ENCODE peak calls at places on chromosomes 5 and 9, in six cellular contexts. One of them, this sample, is unnamed.

GRCh38 chr9:122446819-122447484 is 30.8 kb downstream of the OR1J1 start:
- DNase-seq in colonic mucosa: no peak
- DNase-seq in neuronal stem cell: no peak
- DNase-seq in ovary: no peak
- DNase-seq in effector memory CD4-positive, alpha-beta T cell: no peak
- DNase-seq in testis: no peak
- DNase-seq in this sample: no peak

GRCh38 chr9:27460225-27461023 is 63.7 kb upstream of the IFNK start:
- DNase-seq in neuronal stem cell: no peak
- DNase-seq in colonic mucosa: no peak
- DNase-seq in ovary: no peak
- DNase-seq in testis: no peak
- DNase-seq in effector memory CD4-positive, alpha-beta T cell: no peak
- DNase-seq in this sample: no peak

GRCh38 chr9:35335164-35335563 is 154.7 kb upstream of the RUSC2 start:
- DNase-seq in effector memory CD4-positive, alpha-beta T cell: no peak
- DNase-seq in neuronal stem cell: no peak
- DNase-seq in colonic mucosa: no peak
- DNase-seq in testis: no peak
- DNase-seq in ovary: no peak
- DNase-seq in this sample: no peak

GRCh38 chr5:79235222-79235577 is 731 bp upstream of the JMY start:
- DNase-seq in testis: no peak
- DNase-seq in colonic mucosa: no peak
- DNase-seq in neuronal stem cell: no peak
- DNase-seq in effector memory CD4-positive, alpha-beta T cell: no peak
- DNase-seq in ovary: no peak
- DNase-seq in this sample: no peak

GRCh38 chr9:28774433-28775029 is 1201.2 kb upstream of the C9orf72 start:
- DNase-seq in testis: no peak
- DNase-seq in effector memory CD4-positive, alpha-beta T cell: no peak
- DNase-seq in colonic mucosa: no peak
- DNase-seq in neuronal stem cell: peak; percentile 24
- DNase-seq in ovary: no peak
- DNase-seq in this sample: no peak

GRCh38 chr9:16954032-16954431 is 83.6 kb upstream of the BNC2 start:
- DNase-seq in neuronal stem cell: no peak
- DNase-seq in ovary: no peak
- DNase-seq in testis: no peak
- DNase-seq in colonic mucosa: no peak
- DNase-seq in effector memory CD4-positive, alpha-beta T cell: no peak
- DNase-seq in this sample: no peak

GRCh38 chr5:80935811-80936385 is 24.3 kb upstream of the RASGRF2 start:
- DNase-seq in effector memory CD4-positive, alpha-beta T cell: no peak
- DNase-seq in ovary: no peak
- DNase-seq in colonic mucosa: no peak
- DNase-seq in testis: no peak
- DNase-seq in neuronal stem cell: no peak
- DNase-seq in this sample: no peak

GRCh38 chr9:137451976-137452760 is 7.0 kb downstream of the NSMF start:
- DNase-seq in neuronal stem cell: no peak
- DNase-seq in effector memory CD4-positive, alpha-beta T cell: no peak
- DNase-seq in colonic mucosa: peak; percentile 21
- DNase-seq in testis: no peak
- DNase-seq in ovary: peak; percentile 12
- DNase-seq in this sample: peak; percentile 64

GRCh38 chr9:6552033-6552737 is 93.3 kb downstream of the GLDC start:
- DNase-seq in colonic mucosa: no peak
- DNase-seq in ovary: no peak
- DNase-seq in neuronal stem cell: no peak
- DNase-seq in testis: no peak
- DNase-seq in effector memory CD4-positive, alpha-beta T cell: no peak
- DNase-seq in this sample: no peak

GRCh38 chr5:179827684-179828083 is 7.0 kb downstream of the SQSTM1 start:
- DNase-seq in colonic mucosa: peak; percentile 83
- DNase-seq in testis: no peak
- DNase-seq in effector memory CD4-positive, alpha-beta T cell: no peak
- DNase-seq in ovary: no peak
- DNase-seq in neuronal stem cell: no peak
- DNase-seq in this sample: peak; percentile 70

GRCh38 chr5:126851441-126852103 is 74.6 kb downstream of the LMNB1 start:
- DNase-seq in neuronal stem cell: no peak
- DNase-seq in effector memory CD4-positive, alpha-beta T cell: no peak
- DNase-seq in testis: no peak
- DNase-seq in ovary: no peak
- DNase-seq in colonic mucosa: no peak
- DNase-seq in this sample: no peak

GRCh38 chr5:67176931-67177330 is 19.7 kb downstream of the CD180 start:
- DNase-seq in neuronal stem cell: no peak
- DNase-seq in testis: no peak
- DNase-seq in ovary: no peak
- DNase-seq in colonic mucosa: no peak
- DNase-seq in effector memory CD4-positive, alpha-beta T cell: no peak
- DNase-seq in this sample: no peak

GRCh38 chr9:2570615-2571479 is 50.7 kb upstream of the VLDLR start:
- DNase-seq in effector memory CD4-positive, alpha-beta T cell: no peak
- DNase-seq in testis: peak; percentile 88
- DNase-seq in ovary: peak; percentile 84
- DNase-seq in neuronal stem cell: no peak
- DNase-seq in colonic mucosa: peak; percentile 96
- DNase-seq in this sample: peak; percentile 85

GRCh38 chr9:129415954-129416651 is 204.8 kb downstream of the C9orf50 start:
- DNase-seq in colonic mucosa: no peak
- DNase-seq in testis: no peak
- DNase-seq in ovary: no peak
- DNase-seq in neuronal stem cell: no peak
- DNase-seq in effector memory CD4-positive, alpha-beta T cell: no peak
- DNase-seq in this sample: no peak

GRCh38 chr5:158154226-158155005 is 295.5 kb upstream of the CLINT1 start:
- DNase-seq in ovary: no peak
- DNase-seq in testis: no peak
- DNase-seq in colonic mucosa: no peak
- DNase-seq in effector memory CD4-positive, alpha-beta T cell: no peak
- DNase-seq in neuronal stem cell: no peak
- DNase-seq in this sample: no peak

GRCh38 chr9:136848393-136849037 is 694 bp upstream of the PHPT1 start:
- DNase-seq in testis: peak; percentile 40
- DNase-seq in colonic mucosa: peak; percentile 59
- DNase-seq in effector memory CD4-positive, alpha-beta T cell: no peak
- DNase-seq in neuronal stem cell: peak; percentile 27
- DNase-seq in ovary: no peak
- DNase-seq in this sample: peak; percentile 77

GRCh38 chr5:80920333-80920732 is 39.8 kb upstream of the RASGRF2 start:
- DNase-seq in colonic mucosa: no peak
- DNase-seq in neuronal stem cell: no peak
- DNase-seq in ovary: no peak
- DNase-seq in effector memory CD4-positive, alpha-beta T cell: no peak
- DNase-seq in testis: no peak
- DNase-seq in this sample: no peak

GRCh38 chr9:126376311-126376902 is 49.8 kb downstream of the MVB12B start:
- DNase-seq in neuronal stem cell: peak; percentile 35
- DNase-seq in ovary: no peak
- DNase-seq in effector memory CD4-positive, alpha-beta T cell: no peak
- DNase-seq in testis: peak; percentile 83
- DNase-seq in colonic mucosa: peak; percentile 73
- DNase-seq in this sample: no peak

GRCh38 chr5:179494774-179495173 is 55.6 kb upstream of the RUFY1 start:
- DNase-seq in ovary: no peak
- DNase-seq in effector memory CD4-positive, alpha-beta T cell: no peak
- DNase-seq in neuronal stem cell: no peak
- DNase-seq in testis: no peak
- DNase-seq in colonic mucosa: no peak
- DNase-seq in this sample: no peak

GRCh38 chr9:121157939-121158338 is 43.7 kb downstream of the RAB14 start:
- DNase-seq in ovary: no peak
- DNase-seq in colonic mucosa: no peak
- DNase-seq in effector memory CD4-positive, alpha-beta T cell: no peak
- DNase-seq in neuronal stem cell: no peak
- DNase-seq in testis: no peak
- DNase-seq in this sample: no peak

GRCh38 chr5:140362875-140363630 is 3.1 kb downstream of the SLC4A9 start:
- DNase-seq in effector memory CD4-positive, alpha-beta T cell: peak; percentile 62
- DNase-seq in neuronal stem cell: peak; percentile 69
- DNase-seq in testis: peak; percentile 86
- DNase-seq in colonic mucosa: peak; percentile 90
- DNase-seq in ovary: peak; percentile 59
- DNase-seq in this sample: peak; percentile 92

GRCh38 chr9:77544491-77545000 is 103.6 kb downstream of the GNA14 start:
- DNase-seq in testis: no peak
- DNase-seq in colonic mucosa: no peak
- DNase-seq in neuronal stem cell: no peak
- DNase-seq in effector memory CD4-positive, alpha-beta T cell: no peak
- DNase-seq in ovary: no peak
- DNase-seq in this sample: no peak

GRCh38 chr9:37753489-37754190 is at the start of gene TRMT10B:
- DNase-seq in neuronal stem cell: peak; percentile 48
- DNase-seq in testis: peak; percentile 67
- DNase-seq in colonic mucosa: peak; percentile 67
- DNase-seq in ovary: peak; percentile 62
- DNase-seq in effector memory CD4-positive, alpha-beta T cell: peak; percentile 47
- DNase-seq in this sample: peak; percentile 88

GRCh38 chr5:142811840-142812557 is 41.8 kb downstream of the ARHGAP26 start:
- DNase-seq in colonic mucosa: no peak
- DNase-seq in testis: no peak
- DNase-seq in neuronal stem cell: no peak
- DNase-seq in ovary: no peak
- DNase-seq in effector memory CD4-positive, alpha-beta T cell: no peak
- DNase-seq in this sample: no peak

GRCh38 chr5:177472460-177473441 is 683 bp downstream of the DBN1 start:
- DNase-seq in colonic mucosa: no peak
- DNase-seq in ovary: no peak
- DNase-seq in neuronal stem cell: peak; percentile 52
- DNase-seq in testis: no peak
- DNase-seq in effector memory CD4-positive, alpha-beta T cell: peak; percentile 25
- DNase-seq in this sample: peak; percentile 68

GRCh38 chr9:133994359-133995011 is 2.4 kb upstream of the VAV2 start:
- DNase-seq in testis: peak; percentile 78
- DNase-seq in colonic mucosa: peak; percentile 87
- DNase-seq in effector memory CD4-positive, alpha-beta T cell: peak; percentile 46
- DNase-seq in neuronal stem cell: peak; percentile 83
- DNase-seq in ovary: peak; percentile 71
- DNase-seq in this sample: peak; percentile 91

GRCh38 chr9:112051812-112052211 is 123.3 kb downstream of the SUSD1 start:
- DNase-seq in ovary: no peak
- DNase-seq in colonic mucosa: no peak
- DNase-seq in effector memory CD4-positive, alpha-beta T cell: no peak
- DNase-seq in neuronal stem cell: no peak
- DNase-seq in testis: no peak
- DNase-seq in this sample: no peak
- H3K4me3 ChIP-seq in ovary: no peak overlapping the region
- H3K4me3 ChIP-seq in colonic mucosa: no peak overlapping the region
- H3K4me3 ChIP-seq in effector memory CD4-positive, alpha-beta T cell: no peak overlapping the region
- H3K4me3 ChIP-seq in neuronal stem cell: no peak overlapping the region
- H3K4me3 ChIP-seq in testis: no peak overlapping the region
- H3K4me3 ChIP-seq in this sample: no peak overlapping the region

GRCh38 chr9:124506931-124507879 is at the start of gene NR5A1:
- DNase-seq in neuronal stem cell: no peak
- DNase-seq in ovary: peak; percentile 76
- DNase-seq in testis: peak; percentile 84
- DNase-seq in effector memory CD4-positive, alpha-beta T cell: no peak
- DNase-seq in colonic mucosa: no peak
- DNase-seq in this sample: no peak

GRCh38 chr9:124505901-124506346 is 1.3 kb downstream of the NR5A1 start:
- DNase-seq in ovary: no peak
- DNase-seq in colonic mucosa: no peak
- DNase-seq in neuronal stem cell: no peak
- DNase-seq in testis: no peak
- DNase-seq in effector memory CD4-positive, alpha-beta T cell: no peak
- DNase-seq in this sample: no peak

GRCh38 chr9:124505006-124505900 is 1.9 kb downstream of the NR5A1 start:
- DNase-seq in neuronal stem cell: no peak
- DNase-seq in ovary: no peak
- DNase-seq in effector memory CD4-positive, alpha-beta T cell: no peak
- DNase-seq in testis: no peak
- DNase-seq in colonic mucosa: no peak
- DNase-seq in this sample: no peak

GRCh38 chr9:124507880-124508432 is 757 bp upstream of the NR5A1 start:
- DNase-seq in neuronal stem cell: no peak
- DNase-seq in ovary: no peak
- DNase-seq in effector memory CD4-positive, alpha-beta T cell: no peak
- DNase-seq in colonic mucosa: no peak
- DNase-seq in testis: no peak
- DNase-seq in this sample: no peak

DNA sequence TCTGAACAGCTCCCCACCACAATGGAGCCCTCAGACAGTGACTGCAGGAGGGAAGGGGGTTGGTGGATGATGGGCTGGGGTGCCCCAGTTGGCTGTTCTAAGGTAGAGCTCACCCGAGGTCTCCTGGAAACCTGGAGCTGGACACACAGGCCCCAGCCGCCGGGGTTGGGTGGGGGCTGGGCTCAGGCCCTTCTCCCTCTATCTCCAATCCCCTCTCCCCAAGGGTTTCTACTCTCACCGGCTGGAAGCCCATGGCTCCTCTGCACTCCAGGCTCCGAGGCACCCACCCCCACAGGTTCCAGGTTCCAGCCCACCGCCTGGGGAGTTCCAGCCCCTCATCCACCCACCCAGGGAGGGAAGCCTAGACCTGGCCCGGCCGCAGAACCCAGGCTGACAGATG is 766 bp downstream of the NR5A1 start:
- DNase-seq in testis: no peak
- DNase-seq in neuronal stem cell: no peak
- DNase-seq in colonic mucosa: no peak
- DNase-seq in ovary: no peak
- DNase-seq in effector memory CD4-positive, alpha-beta T cell: no peak
- DNase-seq in this sample: no peak
- H3K27me3 ChIP-seq in testis: no peaks in the 10 kb centered on the region
- H3K27me3 ChIP-seq in neuronal stem cell: peaks cover 28% of the 10 kb centered on the region
- H3K27me3 ChIP-seq in colonic mucosa: peaks cover 42% of the 10 kb centered on the region
- H3K27me3 ChIP-seq in ovary: no peaks in the 10 kb centered on the region
- H3K27me3 ChIP-seq in effector memory CD4-positive, alpha-beta T cell: peaks cover 10% of the 10 kb centered on the region
- H3K27me3 ChIP-seq in this sample: peaks cover 40% of the 10 kb centered on the region

GRCh38 chr9:14098102-14098501 is 215.8 kb downstream of the NFIB start:
- DNase-seq in testis: no peak
- DNase-seq in neuronal stem cell: no peak
- DNase-seq in ovary: no peak
- DNase-seq in effector memory CD4-positive, alpha-beta T cell: no peak
- DNase-seq in colonic mucosa: no peak
- DNase-seq in this sample: no peak
- H3K4me1 ChIP-seq in testis: no peaks in the 10 kb centered on the region
- H3K4me1 ChIP-seq in neuronal stem cell: no peaks in the 10 kb centered on the region
- H3K4me1 ChIP-seq in ovary: peaks cover 1% of the 10 kb centered on the region
- H3K4me1 ChIP-seq in effector memory CD4-positive, alpha-beta T cell: no peaks in the 10 kb centered on the region
- H3K4me1 ChIP-seq in colonic mucosa: no peaks in the 10 kb centered on the region
- H3K4me1 ChIP-seq in this sample: peaks cover 18% of the 10 kb centered on the region

DNA sequence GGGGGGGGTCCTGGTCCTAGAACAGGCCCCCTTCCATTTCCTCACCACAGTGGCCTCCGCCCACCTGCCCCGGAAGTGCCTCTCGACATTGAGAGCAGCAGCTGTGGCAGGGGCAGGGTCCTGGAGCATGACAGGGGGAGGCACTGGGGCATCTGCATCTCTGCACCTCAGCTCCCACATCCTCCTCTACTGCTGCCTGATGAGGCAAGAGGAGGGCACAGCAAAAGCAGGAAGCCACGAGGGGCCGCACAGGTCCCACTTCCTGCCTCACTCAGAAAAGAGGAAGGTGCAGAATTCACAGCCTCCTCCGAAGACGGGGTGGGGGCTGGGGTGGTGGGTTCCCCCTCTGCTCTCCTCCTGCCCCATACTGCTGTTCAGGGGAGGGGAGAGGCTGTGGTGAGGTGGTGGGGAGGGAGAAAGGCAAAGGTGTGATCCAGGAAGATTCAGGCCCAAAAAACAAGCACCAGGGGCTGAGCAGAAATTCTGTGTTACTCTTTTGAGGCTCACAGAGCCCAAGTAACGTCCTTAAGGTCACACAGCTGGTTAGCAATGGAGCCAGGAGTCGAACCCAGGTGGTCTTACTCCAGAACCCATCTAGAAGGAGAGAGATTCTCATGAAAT is 14.7 kb downstream of the AKNA start:
- DNase-seq in neuronal stem cell: no peak
- DNase-seq in ovary: no peak
- DNase-seq in effector memory CD4-positive, alpha-beta T cell: peak; percentile 86
- DNase-seq in testis: peak; percentile 42
- DNase-seq in colonic mucosa: peak; percentile 58
- DNase-seq in this sample: peak; percentile 86
- H3K4me3 ChIP-seq in neuronal stem cell: no peak overlapping the region
- H3K4me3 ChIP-seq in ovary: no peak overlapping the region
- H3K4me3 ChIP-seq in effector memory CD4-positive, alpha-beta T cell: no peak overlapping the region
- H3K4me3 ChIP-seq in testis: no peak overlapping the region
- H3K4me3 ChIP-seq in colonic mucosa: no peak overlapping the region
- H3K4me3 ChIP-seq in this sample: no peak overlapping the region

This sample was measured in upper lobe of right lung.